ENCODE peak calls at places on chromosomes 7 and 10, in seven cellular contexts. One of them, this sample, is unnamed.

GRCh38 chr7:25481891-25482290 is 253.6 kb upstream of the NPVF start:
- DNase-seq in AG04450: no peak
- DNase-seq in NCI-H2081: no peak
- DNase-seq in hippocampal formation: no peak
- DNase-seq in astrocyte of the spinal cord: no peak
- DNase-seq in Right ventricle myocardium superior: no peak
- DNase-seq in tibial artery: no peak
- DNase-seq in this sample: no peak

GRCh38 chr7:81158189-81158588 is 239.3 kb upstream of the SEMA3C start:
- DNase-seq in AG04450: no peak
- DNase-seq in NCI-H2081: peak
- DNase-seq in hippocampal formation: no peak
- DNase-seq in astrocyte of the spinal cord: peak
- DNase-seq in Right ventricle myocardium superior: no peak
- DNase-seq in tibial artery: no peak
- DNase-seq in this sample: no peak

GRCh38 chr7:129924602-129925001 is 28.2 kb downstream of the UBE2H start:
- DNase-seq in AG04450: no peak
- DNase-seq in NCI-H2081: no peak
- DNase-seq in hippocampal formation: no peak
- DNase-seq in astrocyte of the spinal cord: no peak
- DNase-seq in Right ventricle myocardium superior: no peak
- DNase-seq in tibial artery: no peak
- DNase-seq in this sample: no peak

GRCh38 chr10:131126321-131127121 is 185.0 kb downstream of the TCERG1L start:
- DNase-seq in AG04450: no peak
- DNase-seq in NCI-H2081: peak
- DNase-seq in hippocampal formation: no peak
- DNase-seq in astrocyte of the spinal cord: no peak
- DNase-seq in Right ventricle myocardium superior: no peak
- DNase-seq in tibial artery: no peak
- DNase-seq in this sample: no peak

GRCh38 chr7:55156919-55157318 is 138.1 kb downstream of the EGFR start:
- DNase-seq in AG04450: no peak
- DNase-seq in NCI-H2081: no peak
- DNase-seq in hippocampal formation: no peak
- DNase-seq in astrocyte of the spinal cord: no peak
- DNase-seq in Right ventricle myocardium superior: no peak
- DNase-seq in tibial artery: no peak
- DNase-seq in this sample: no peak

GRCh38 chr10:44180321-44181154 is 204.4 kb downstream of the CXCL12 start:
- DNase-seq in AG04450: peak
- DNase-seq in NCI-H2081: no peak
- DNase-seq in hippocampal formation: no peak
- DNase-seq in astrocyte of the spinal cord: peak
- DNase-seq in Right ventricle myocardium superior: no peak
- DNase-seq in tibial artery: no peak
- DNase-seq in this sample: no peak

GRCh38 chr10:42934351-42934811 is 142.5 kb upstream of the RET start:
- DNase-seq in AG04450: no peak
- DNase-seq in NCI-H2081: no peak
- DNase-seq in hippocampal formation: no peak
- DNase-seq in astrocyte of the spinal cord: no peak
- DNase-seq in Right ventricle myocardium superior: no peak
- DNase-seq in tibial artery: no peak
- DNase-seq in this sample: no peak

GRCh38 chr10:99660662-99661369 is 1.5 kb downstream of the ENTPD7 start:
- DNase-seq in AG04450: no peak
- DNase-seq in NCI-H2081: no peak
- DNase-seq in hippocampal formation: no peak
- DNase-seq in astrocyte of the spinal cord: peak
- DNase-seq in Right ventricle myocardium superior: no peak
- DNase-seq in tibial artery: no peak
- DNase-seq in this sample: no peak

GRCh38 chr10:86905429-86905828 is 52.0 kb downstream of the MMRN2 start:
- DNase-seq in AG04450: no peak
- DNase-seq in NCI-H2081: no peak
- DNase-seq in hippocampal formation: no peak
- DNase-seq in astrocyte of the spinal cord: no peak
- DNase-seq in Right ventricle myocardium superior: no peak
- DNase-seq in tibial artery: no peak
- DNase-seq in this sample: no peak

GRCh38 chr7:56083150-56083785 is 9.5 kb downstream of the PHKG1 start:
- DNase-seq in AG04450: no peak
- DNase-seq in NCI-H2081: peak
- DNase-seq in hippocampal formation: peak
- DNase-seq in astrocyte of the spinal cord: no peak
- DNase-seq in Right ventricle myocardium superior: peak
- DNase-seq in tibial artery: peak
- DNase-seq in this sample: no peak

GRCh38 chr7:23133797-23134196 is 28.2 kb downstream of the KLHL7 start:
- DNase-seq in AG04450: no peak
- DNase-seq in NCI-H2081: no peak
- DNase-seq in hippocampal formation: no peak
- DNase-seq in astrocyte of the spinal cord: no peak
- DNase-seq in Right ventricle myocardium superior: no peak
- DNase-seq in tibial artery: no peak
- DNase-seq in this sample: no peak

GRCh38 chr7:32893225-32893560 is 1.6 kb upstream of the KBTBD2 start:
- DNase-seq in AG04450: no peak
- DNase-seq in NCI-H2081: no peak
- DNase-seq in hippocampal formation: no peak
- DNase-seq in astrocyte of the spinal cord: no peak
- DNase-seq in Right ventricle myocardium superior: no peak
- DNase-seq in tibial artery: no peak
- DNase-seq in this sample: no peak

GRCh38 chr7:94540428-94540827 is 30.8 kb downstream of the CASD1 start:
- DNase-seq in AG04450: no peak
- DNase-seq in NCI-H2081: no peak
- DNase-seq in hippocampal formation: no peak
- DNase-seq in astrocyte of the spinal cord: no peak
- DNase-seq in Right ventricle myocardium superior: no peak
- DNase-seq in tibial artery: no peak
- DNase-seq in this sample: no peak

GRCh38 chr7:102189756-102190155 is 96.9 kb upstream of the SH2B2 start:
- DNase-seq in AG04450: no peak
- DNase-seq in NCI-H2081: no peak
- DNase-seq in hippocampal formation: no peak
- DNase-seq in astrocyte of the spinal cord: no peak
- DNase-seq in Right ventricle myocardium superior: peak
- DNase-seq in tibial artery: no peak
- DNase-seq in this sample: no peak

GRCh38 chr10:80632742-80633141 is 95.0 kb downstream of the SH2D4B start:
- DNase-seq in AG04450: no peak
- DNase-seq in NCI-H2081: no peak
- DNase-seq in hippocampal formation: no peak
- DNase-seq in astrocyte of the spinal cord: no peak
- DNase-seq in Right ventricle myocardium superior: peak
- DNase-seq in tibial artery: no peak
- DNase-seq in this sample: no peak

GRCh38 chr10:119812684-119813083 is 60.0 kb downstream of the MCMBP start:
- DNase-seq in AG04450: no peak
- DNase-seq in NCI-H2081: no peak
- DNase-seq in hippocampal formation: no peak
- DNase-seq in astrocyte of the spinal cord: no peak
- DNase-seq in Right ventricle myocardium superior: no peak
- DNase-seq in tibial artery: no peak
- DNase-seq in this sample: no peak

GRCh38 chr10:112278871-112279270 is 4.3 kb upstream of the TECTB start:
- DNase-seq in AG04450: no peak
- DNase-seq in NCI-H2081: no peak
- DNase-seq in hippocampal formation: no peak
- DNase-seq in astrocyte of the spinal cord: no peak
- DNase-seq in Right ventricle myocardium superior: no peak
- DNase-seq in tibial artery: no peak
- DNase-seq in this sample: no peak

GRCh38 chr7:30921951-30922401 is 10.3 kb downstream of the AQP1 start:
- DNase-seq in AG04450: no peak
- DNase-seq in NCI-H2081: no peak
- DNase-seq in hippocampal formation: no peak
- DNase-seq in astrocyte of the spinal cord: no peak
- DNase-seq in Right ventricle myocardium superior: peak
- DNase-seq in tibial artery: peak
- DNase-seq in this sample: no peak

GRCh38 chr7:116395125-116395791 is 104.3 kb upstream of the CAV2 start:
- DNase-seq in AG04450: peak
- DNase-seq in NCI-H2081: peak
- DNase-seq in hippocampal formation: no peak
- DNase-seq in astrocyte of the spinal cord: peak
- DNase-seq in Right ventricle myocardium superior: no peak
- DNase-seq in tibial artery: no peak
- DNase-seq in this sample: no peak

GRCh38 chr7:27532256-27532783 is 130.4 kb downstream of the HIBADH start:
- DNase-seq in AG04450: peak
- DNase-seq in NCI-H2081: no peak
- DNase-seq in hippocampal formation: no peak
- DNase-seq in astrocyte of the spinal cord: no peak
- DNase-seq in Right ventricle myocardium superior: no peak
- DNase-seq in tibial artery: no peak
- DNase-seq in this sample: no peak

GRCh38 chr7:107982918-107983389 is 20.0 kb downstream of the LAMB1 start:
- DNase-seq in AG04450: no peak
- DNase-seq in NCI-H2081: peak
- DNase-seq in hippocampal formation: no peak
- DNase-seq in astrocyte of the spinal cord: peak
- DNase-seq in Right ventricle myocardium superior: no peak
- DNase-seq in tibial artery: no peak
- DNase-seq in this sample: no peak

GRCh38 chr10:114458955-114459354 is 54.7 kb upstream of the AFAP1L2 start:
- DNase-seq in AG04450: no peak
- DNase-seq in NCI-H2081: peak
- DNase-seq in hippocampal formation: no peak
- DNase-seq in astrocyte of the spinal cord: peak
- DNase-seq in Right ventricle myocardium superior: peak
- DNase-seq in tibial artery: no peak
- DNase-seq in this sample: no peak

GRCh38 chr7:50627824-50628361 is 62.7 kb upstream of the DDC start:
- DNase-seq in AG04450: no peak
- DNase-seq in NCI-H2081: no peak
- DNase-seq in hippocampal formation: no peak
- DNase-seq in astrocyte of the spinal cord: no peak
- DNase-seq in Right ventricle myocardium superior: no peak
- DNase-seq in tibial artery: no peak
- DNase-seq in this sample: no peak

GRCh38 chr10:14163374-14164125 is 167.2 kb downstream of the FRMD4A start:
- DNase-seq in AG04450: no peak
- DNase-seq in NCI-H2081: peak
- DNase-seq in hippocampal formation: no peak
- DNase-seq in astrocyte of the spinal cord: no peak
- DNase-seq in Right ventricle myocardium superior: no peak
- DNase-seq in tibial artery: no peak
- DNase-seq in this sample: no peak

GRCh38 chr7:112341464-112341863 is 108.8 kb upstream of the IFRD1 start:
- DNase-seq in AG04450: no peak
- DNase-seq in NCI-H2081: no peak
- DNase-seq in hippocampal formation: no peak
- DNase-seq in astrocyte of the spinal cord: no peak
- DNase-seq in Right ventricle myocardium superior: no peak
- DNase-seq in tibial artery: no peak
- DNase-seq in this sample: no peak

GRCh38 chr7:69395072-69395714 is 203.1 kb upstream of the AUTS2 start:
- DNase-seq in AG04450: no peak
- DNase-seq in NCI-H2081: no peak
- DNase-seq in hippocampal formation: no peak
- DNase-seq in astrocyte of the spinal cord: peak
- DNase-seq in Right ventricle myocardium superior: no peak
- DNase-seq in tibial artery: no peak
- DNase-seq in this sample: no peak

GRCh38 chr10:95346715-95347401 is 56.1 kb upstream of the PDLIM1 start:
- DNase-seq in AG04450: no peak
- DNase-seq in NCI-H2081: no peak
- DNase-seq in hippocampal formation: no peak
- DNase-seq in astrocyte of the spinal cord: no peak
- DNase-seq in Right ventricle myocardium superior: no peak
- DNase-seq in tibial artery: no peak
- DNase-seq in this sample: no peak

GRCh38 chr7:151689196-151689971 is 169.7 kb upstream of the RHEB start:
- DNase-seq in AG04450: no peak
- DNase-seq in NCI-H2081: peak
- DNase-seq in hippocampal formation: peak
- DNase-seq in astrocyte of the spinal cord: no peak
- DNase-seq in Right ventricle myocardium superior: peak
- DNase-seq in tibial artery: peak
- DNase-seq in this sample: no peak

GRCh38 chr10:28411648-28412047 is 108.8 kb upstream of the MPP7 start:
- DNase-seq in AG04450: no peak
- DNase-seq in NCI-H2081: no peak
- DNase-seq in hippocampal formation: no peak
- DNase-seq in astrocyte of the spinal cord: no peak
- DNase-seq in Right ventricle myocardium superior: no peak
- DNase-seq in tibial artery: no peak
- DNase-seq in this sample: no peak

GRCh38 chr7:99955247-99955646 is 20.6 kb downstream of the AZGP1 start:
- DNase-seq in AG04450: no peak
- DNase-seq in NCI-H2081: no peak
- DNase-seq in hippocampal formation: no peak
- DNase-seq in astrocyte of the spinal cord: no peak
- DNase-seq in Right ventricle myocardium superior: no peak
- DNase-seq in tibial artery: no peak
- DNase-seq in this sample: no peak